ENCODE peak calls at places on chromosome 19, in five cellular contexts. M is Caco-2, N is upper lobe of left lung, C is thoracic aorta, D is ovary. K is an unnamed sample. For H3K4me1, the result is how much of the 10 kb centered on the place peaks cover.

GRCh38 chr19:2706251-2706650 is 3.8 kb upstream of the GNG7 start:
- DNase-seq in M (no peak), N (no peak), C (no peak), D (no peak), K (no peak)

GRCh38 chr19:4594199-4594598 is 34.7 kb upstream of the SEMA6B start:
- DNase-seq in M (no peak), N (no peak), C (no peak), D (no peak), K (no peak)

GRCh38 chr19:21698215-21698614 is 69.2 kb downstream of the ZNF100 start:
- DNase-seq in M (no peak), N (no peak), C (no peak), D (no peak), K (no peak)

GRCh38 chr19:35347171-35347929 is at the start of gene FFAR1:
- DNase-seq in M (peak), N (peak), C (no peak), D (peak), K (peak)

GRCh38 chr19:834216-834615 is 6.6 kb downstream of the AZU1 start:
- DNase-seq in M (no peak), N (no peak), C (no peak), D (no peak), K (no peak)

GRCh38 chr19:42366676-42367075 is 23.4 kb downstream of the CNFN start:
- DNase-seq in M (no peak), N (no peak), C (no peak), D (no peak), K (no peak)

GRCh38 chr19:20660473-20660872 is 898 bp downstream of the ZNF626 start:
- DNase-seq in M (no peak), N (no peak), C (no peak), D (peak), K (no peak)

GRCh38 chr19:33434090-33434885 is 60.8 kb downstream of the CEBPG start:
- DNase-seq in M (peak), N (no peak), C (no peak), D (peak), K (no peak)

GRCh38 chr19:46928951-46929350 is 68.2 kb downstream of the ARHGAP35 start:
- DNase-seq in M (no peak), N (no peak), C (no peak), D (no peak), K (no peak)

GRCh38 chr19:42234364-42234763 is 8.0 kb downstream of the GSK3A start:
- DNase-seq in M (no peak), N (no peak), C (no peak), D (no peak), K (no peak)

GRCh38 chr19:33071887-33072286 is 7.2 kb upstream of the RHPN2 start:
- DNase-seq in M (peak), N (no peak), C (no peak), D (no peak), K (no peak)

GRCh38 chr19:5561559-5561958 is 6.2 kb downstream of the TINCR start:
- DNase-seq in M (no peak), N (no peak), C (no peak), D (no peak), K (no peak)

GRCh38 chr19:4063369-4064072 is 3.2 kb downstream of the ZBTB7A start:
- DNase-seq in M (no peak), N (no peak), C (no peak), D (no peak), K (peak)

GRCh38 chr19:37991841-37992248 is 84.8 kb downstream of the SIPA1L3 start:
- DNase-seq in M (peak), N (peak), C (no peak), D (no peak), K (no peak)

GRCh38 chr19:3145909-3146676 is 10.3 kb downstream of the GNA15 start:
- DNase-seq in M (no peak), N (peak), C (no peak), D (no peak), K (peak)

DNA sequence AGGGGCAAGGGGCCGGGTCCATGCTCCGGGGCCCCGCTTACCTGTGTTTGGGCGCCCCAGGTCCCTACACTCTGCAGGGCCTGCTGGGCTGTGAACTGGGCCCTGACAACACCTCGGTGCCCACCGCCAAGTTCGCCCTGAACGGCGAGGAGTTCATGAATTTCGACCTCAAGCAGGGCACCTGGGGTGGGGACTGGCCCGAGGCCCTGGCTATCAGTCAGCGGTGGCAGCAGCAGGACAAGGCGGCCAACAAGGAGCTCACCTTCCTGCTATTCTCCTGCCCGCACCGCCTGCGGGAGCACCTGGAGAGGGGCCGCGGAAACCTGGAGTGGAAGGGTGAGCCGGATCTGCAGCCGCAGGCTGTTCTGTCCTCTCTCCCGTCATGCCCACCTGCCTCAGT is 1.7 kb downstream of the FCGRT start:
- DNase-seq in M (no peak), N (no peak), C (no peak), D (no peak), K (no peak)
- H3K4me1 ChIP-seq in M (under half), N (half or more), C (under half), D (under half), K (under half)

DNA sequence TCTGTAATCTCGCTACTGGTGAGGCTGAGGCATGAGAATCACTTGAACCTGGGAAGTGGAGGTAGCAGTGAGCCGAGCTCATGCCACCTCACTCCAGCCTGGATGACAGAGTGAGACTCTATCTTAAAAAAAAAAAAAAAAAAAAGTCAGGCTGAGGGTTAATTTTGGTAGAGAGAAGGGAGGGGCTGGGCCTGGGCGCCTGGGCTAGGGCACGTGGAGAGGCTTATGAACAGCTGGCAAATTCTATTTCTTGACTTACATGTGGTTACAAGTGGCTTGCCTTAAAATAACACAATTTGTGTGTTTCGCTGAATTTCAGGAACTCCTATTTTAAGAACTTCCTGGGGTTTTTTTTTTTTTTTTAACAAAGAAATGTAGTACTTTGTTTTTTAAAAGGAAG is 47.6 kb upstream of the MAP3K10 start:
- DNase-seq in M (no peak), N (no peak), C (no peak), D (no peak), K (no peak)
- H3K4me3 ChIP-seq in M (no peak), N (no peak), C (no peak), D (no peak), K (no peak)

GRCh38 chr19:13864513-13865242 is 12.3 kb upstream of the NANOS3 start:
- DNase-seq in M (no peak), N (no peak), C (no peak), D (no peak), K (no peak)
- H3K4me1 ChIP-seq in M (under half), N (under half), C (under half), D (under half), K (under half)

GRCh38 chr19:18418034-18418724 is 1.0 kb upstream of the SSBP4 start:
- DNase-seq in M (no peak), N (no peak), C (no peak), D (peak), K (peak)
- H3K4me3 ChIP-seq in M (peak), N (peak), C (peak), D (peak), K (no peak)

K was measured in adrenal gland.